ENCODE peak calls at places on chromosome 20, in seven cellular contexts. One of them, this sample, is unnamed.

GRCh38 chr20:53737404-53738038 is 143.9 kb upstream of the ZNF217 start:
- DNase-seq in GM23338: peak; percentile 22
- DNase-seq in hepatocyte: no peak
- DNase-seq in MM.1S: peak; percentile 10
- DNase-seq in PC-3: peak; percentile 29
- DNase-seq in GM23248: peak; percentile 50
- DNase-seq in HCT116: no peak
- DNase-seq in this sample: no peak

GRCh38 chr20:50373674-50374286 is 136.4 kb upstream of the PTPN1 start:
- DNase-seq in GM23338: peak; percentile 31
- DNase-seq in hepatocyte: no peak
- DNase-seq in MM.1S: no peak
- DNase-seq in PC-3: peak; percentile 87
- DNase-seq in GM23248: peak; percentile 49
- DNase-seq in HCT116: no peak
- DNase-seq in this sample: no peak

GRCh38 chr20:6814945-6815344 is 47.5 kb downstream of the BMP2 start:
- DNase-seq in GM23338: peak; percentile 45
- DNase-seq in hepatocyte: no peak
- DNase-seq in MM.1S: no peak
- DNase-seq in PC-3: no peak
- DNase-seq in GM23248: no peak
- DNase-seq in HCT116: no peak
- DNase-seq in this sample: no peak

GRCh38 chr20:1034420-1034799 is 32.3 kb upstream of the RSPO4 start:
- DNase-seq in GM23338: no peak
- DNase-seq in hepatocyte: no peak
- DNase-seq in MM.1S: no peak
- DNase-seq in PC-3: no peak
- DNase-seq in GM23248: peak; percentile 12
- DNase-seq in HCT116: no peak
- DNase-seq in this sample: no peak

GRCh38 chr20:35991142-35991771 is 22.9 kb downstream of the CNBD2 start:
- DNase-seq in GM23338: peak; percentile 59
- DNase-seq in hepatocyte: peak; percentile 44
- DNase-seq in MM.1S: peak; percentile 46
- DNase-seq in PC-3: peak; percentile 68
- DNase-seq in GM23248: peak; percentile 68
- DNase-seq in HCT116: peak; percentile 22
- DNase-seq in this sample: peak; percentile 42

GRCh38 chr20:41387433-41387832 is 20.8 kb upstream of the EMILIN3 start:
- DNase-seq in GM23338: peak; percentile 77
- DNase-seq in hepatocyte: peak; percentile 35
- DNase-seq in MM.1S: no peak
- DNase-seq in PC-3: no peak
- DNase-seq in GM23248: no peak
- DNase-seq in HCT116: no peak
- DNase-seq in this sample: peak; percentile 74

GRCh38 chr20:62725596-62726268 is 17.1 kb downstream of the NTSR1 start:
- DNase-seq in GM23338: no peak
- DNase-seq in hepatocyte: no peak
- DNase-seq in MM.1S: no peak
- DNase-seq in PC-3: no peak
- DNase-seq in GM23248: no peak
- DNase-seq in HCT116: no peak
- DNase-seq in this sample: no peak

GRCh38 chr20:59812286-59813125 is 120.9 kb downstream of the SYCP2 start:
- DNase-seq in GM23338: no peak
- DNase-seq in hepatocyte: no peak
- DNase-seq in MM.1S: no peak
- DNase-seq in PC-3: no peak
- DNase-seq in GM23248: no peak
- DNase-seq in HCT116: no peak
- DNase-seq in this sample: no peak

GRCh38 chr20:54023406-54023805 is 47.0 kb downstream of the BCAS1 start:
- DNase-seq in GM23338: no peak
- DNase-seq in hepatocyte: no peak
- DNase-seq in MM.1S: no peak
- DNase-seq in PC-3: no peak
- DNase-seq in GM23248: no peak
- DNase-seq in HCT116: no peak
- DNase-seq in this sample: no peak

GRCh38 chr20:64211874-64212658 is 43.5 kb upstream of the PCMTD2 start:
- DNase-seq in GM23338: no peak
- DNase-seq in hepatocyte: no peak
- DNase-seq in MM.1S: no peak
- DNase-seq in PC-3: no peak
- DNase-seq in GM23248: no peak
- DNase-seq in HCT116: no peak
- DNase-seq in this sample: no peak

GRCh38 chr20:64209148-64209547 is 44.9 kb downstream of the MYT1 start:
- DNase-seq in GM23338: no peak
- DNase-seq in hepatocyte: no peak
- DNase-seq in MM.1S: no peak
- DNase-seq in PC-3: no peak
- DNase-seq in GM23248: no peak
- DNase-seq in HCT116: no peak
- DNase-seq in this sample: no peak

GRCh38 chr20:64212750-64213149 is 42.8 kb upstream of the PCMTD2 start:
- DNase-seq in GM23338: no peak
- DNase-seq in hepatocyte: peak; percentile 61
- DNase-seq in MM.1S: no peak
- DNase-seq in PC-3: no peak
- DNase-seq in GM23248: peak; percentile 79
- DNase-seq in HCT116: no peak
- DNase-seq in this sample: no peak

GRCh38 chr20:64207641-64208590 is 43.7 kb downstream of the MYT1 start:
- DNase-seq in GM23338: no peak
- DNase-seq in hepatocyte: no peak
- DNase-seq in MM.1S: no peak
- DNase-seq in PC-3: no peak
- DNase-seq in GM23248: no peak
- DNase-seq in HCT116: no peak
- DNase-seq in this sample: no peak

DNA sequence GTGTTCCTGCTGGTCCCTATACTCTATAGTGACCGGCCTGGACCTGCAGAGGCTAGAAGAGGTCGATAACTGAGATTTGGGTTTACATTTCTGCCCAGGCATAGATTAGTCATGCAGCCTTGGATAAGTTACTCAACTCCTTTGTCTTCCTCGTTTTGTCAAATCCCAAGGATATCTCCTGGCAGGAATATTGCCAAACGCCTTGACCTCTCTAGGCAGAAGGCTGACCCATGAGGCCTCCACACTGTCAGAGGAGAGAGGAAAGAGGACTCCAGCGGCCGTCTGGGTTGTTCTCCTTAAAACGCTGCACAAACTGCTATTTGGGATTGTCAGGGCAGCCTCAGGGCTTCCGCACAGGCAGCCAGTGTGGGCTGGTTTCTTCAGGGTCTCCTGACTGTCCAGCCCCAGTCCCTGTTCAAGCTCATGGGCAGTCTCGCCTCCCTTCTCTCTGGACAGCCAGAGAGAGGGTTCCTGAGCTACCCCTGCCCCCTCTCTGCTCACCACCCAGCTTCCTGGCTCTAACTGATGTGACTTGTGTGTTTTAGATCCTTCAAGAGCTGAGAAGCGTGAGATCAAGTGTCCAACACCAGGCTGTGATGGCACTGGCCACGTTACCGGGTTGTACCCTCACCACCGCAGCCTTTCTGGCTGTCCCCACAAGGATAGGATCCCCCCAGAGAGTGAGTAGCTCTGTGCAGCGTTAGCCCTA is 44.7 kb upstream of the PCMTD2 start:
- DNase-seq in GM23338: no peak
- DNase-seq in hepatocyte: no peak
- DNase-seq in MM.1S: no peak
- DNase-seq in PC-3: no peak
- DNase-seq in GM23248: no peak
- DNase-seq in HCT116: no peak
- DNase-seq in this sample: no peak
- TF ChIP-seq EZH2phosphoT487 in GM23338: no peak
- TF ChIP-seq EZH2phosphoT487 in hepatocyte: no peak
- TF ChIP-seq EZH2phosphoT487 in MM.1S: no peak
- TF ChIP-seq EZH2phosphoT487 in PC-3: no peak
- TF ChIP-seq EZH2phosphoT487 in GM23248: no peak
- TF ChIP-seq EZH2phosphoT487 in HCT116: no peak
- TF ChIP-seq EZH2phosphoT487 in this sample: no peak

DNA sequence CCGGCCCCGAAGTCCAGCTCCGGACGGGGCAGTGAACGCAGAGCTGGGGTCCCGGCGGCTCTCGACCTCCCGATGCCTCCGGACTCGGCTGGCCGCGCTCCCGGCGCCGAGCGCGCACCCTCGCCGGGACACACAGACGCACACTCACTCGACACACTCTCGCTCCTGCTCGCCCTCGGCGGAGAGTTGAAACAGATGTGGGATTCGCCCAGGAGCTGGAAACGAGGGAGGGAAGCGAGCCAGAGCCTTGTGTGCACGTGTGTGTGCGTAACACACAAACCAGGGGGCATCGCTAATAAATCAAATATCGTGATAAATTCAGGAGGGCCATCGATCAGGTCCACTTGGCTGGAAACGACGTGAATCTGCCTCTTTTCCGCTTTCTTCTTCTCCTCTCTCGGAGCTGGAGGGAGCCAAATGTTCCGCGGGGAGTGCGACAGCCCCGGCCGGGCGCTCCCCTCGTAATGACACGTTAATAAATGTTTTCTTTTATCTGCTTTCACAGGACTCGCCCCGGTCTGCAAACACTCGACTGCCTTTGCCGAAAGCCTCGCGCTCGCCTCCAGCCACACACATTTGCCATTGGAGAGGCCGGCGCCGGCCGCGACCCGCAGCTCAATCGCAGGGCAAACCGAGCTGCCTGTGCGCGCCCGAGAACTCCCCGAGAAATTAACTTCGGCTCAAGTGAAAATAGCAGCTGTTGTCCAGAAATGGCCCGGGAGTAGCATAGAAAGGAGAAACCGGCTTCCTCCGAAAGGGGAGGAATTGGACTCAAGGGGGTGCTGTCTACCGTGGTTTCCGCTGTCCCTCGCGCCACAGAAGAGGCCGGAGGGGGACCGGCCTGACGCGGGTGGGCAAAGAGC is 850 bp upstream of the SULF2 start:
- DNase-seq in GM23338: peak; percentile 77
- DNase-seq in hepatocyte: peak; percentile 87
- DNase-seq in MM.1S: peak; percentile 88
- DNase-seq in PC-3: peak; percentile 90
- DNase-seq in GM23248: peak; percentile 84
- DNase-seq in HCT116: peak; percentile 64
- DNase-seq in this sample: peak; percentile 88
- TF ChIP-seq EZH2 in GM23338: peak; percentile 65
- TF ChIP-seq EZH2 in hepatocyte: no peak
- TF ChIP-seq EZH2 in MM.1S: no peak
- TF ChIP-seq EZH2 in PC-3: no peak
- TF ChIP-seq EZH2 in GM23248: peak; percentile 52
- TF ChIP-seq EZH2 in HCT116: no peak
- TF ChIP-seq EZH2 in this sample: no peak

GRCh38 chr20:46709459-46710148 is at the start of gene SLC2A10:
- DNase-seq in GM23338: peak; percentile 80
- DNase-seq in hepatocyte: peak; percentile 86
- DNase-seq in MM.1S: no peak
- DNase-seq in PC-3: peak; percentile 60
- DNase-seq in GM23248: peak; percentile 86
- DNase-seq in HCT116: no peak
- DNase-seq in this sample: peak; percentile 77
- H2AFZ ChIP-seq in GM23338: peak within 1 kb of the TSS; percentile 92
- H2AFZ ChIP-seq in hepatocyte: peak within 1 kb of the TSS; percentile 97
- H2AFZ ChIP-seq in MM.1S: peak within 1 kb of the TSS; percentile 68
- H2AFZ ChIP-seq in PC-3: peak within 1 kb of the TSS; percentile 97
- H2AFZ ChIP-seq in GM23248: peak within 1 kb of the TSS; percentile 88
- H2AFZ ChIP-seq in HCT116: no peak within 1 kb of the TSS
- H2AFZ ChIP-seq in this sample: peak within 1 kb of the TSS; percentile 91

DNA sequence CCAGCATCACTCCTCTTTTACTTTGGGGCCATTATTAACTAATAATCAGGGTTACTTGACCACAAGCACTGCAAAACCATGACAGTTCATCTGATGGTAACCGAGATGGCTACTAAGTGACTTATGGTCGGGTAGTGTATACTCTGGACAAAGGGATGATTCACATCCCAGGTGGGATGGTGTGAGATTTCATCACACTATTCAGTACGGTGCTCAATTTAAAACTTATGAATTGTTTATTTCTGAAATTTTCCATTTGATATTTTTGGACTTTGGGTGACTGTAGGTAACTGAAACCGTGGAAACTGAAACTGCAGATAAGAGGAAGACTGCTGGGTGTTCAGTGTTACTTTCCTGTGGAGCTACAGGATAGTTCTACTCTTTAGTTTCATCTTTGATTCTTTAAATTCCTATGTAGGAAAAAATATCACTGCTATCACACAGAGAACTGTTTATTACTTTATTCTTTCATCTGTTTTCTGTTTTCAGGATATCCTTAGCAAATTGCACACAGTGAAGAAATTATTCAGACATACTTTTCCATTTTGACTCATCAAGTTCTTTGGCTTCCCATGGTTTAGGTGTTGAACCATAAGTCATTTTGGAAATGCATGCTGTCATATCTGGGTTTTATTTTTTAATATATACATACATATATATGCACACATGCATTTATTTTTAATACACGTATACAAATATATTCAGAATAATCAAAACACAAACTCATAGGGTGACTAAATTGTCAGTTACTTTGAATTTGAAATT is 59.1 kb upstream of the C20orf144 start:
- DNase-seq in GM23338: no peak
- DNase-seq in hepatocyte: no peak
- DNase-seq in MM.1S: peak; percentile 52
- DNase-seq in PC-3: no peak
- DNase-seq in GM23248: peak; percentile 10
- DNase-seq in HCT116: no peak
- DNase-seq in this sample: no peak
- TF ChIP-seq EZH2phosphoT487 in GM23338: no peak
- TF ChIP-seq EZH2phosphoT487 in hepatocyte: no peak
- TF ChIP-seq EZH2phosphoT487 in MM.1S: no peak
- TF ChIP-seq EZH2phosphoT487 in PC-3: no peak
- TF ChIP-seq EZH2phosphoT487 in GM23248: no peak
- TF ChIP-seq EZH2phosphoT487 in HCT116: no peak
- TF ChIP-seq EZH2phosphoT487 in this sample: no peak

DNA sequence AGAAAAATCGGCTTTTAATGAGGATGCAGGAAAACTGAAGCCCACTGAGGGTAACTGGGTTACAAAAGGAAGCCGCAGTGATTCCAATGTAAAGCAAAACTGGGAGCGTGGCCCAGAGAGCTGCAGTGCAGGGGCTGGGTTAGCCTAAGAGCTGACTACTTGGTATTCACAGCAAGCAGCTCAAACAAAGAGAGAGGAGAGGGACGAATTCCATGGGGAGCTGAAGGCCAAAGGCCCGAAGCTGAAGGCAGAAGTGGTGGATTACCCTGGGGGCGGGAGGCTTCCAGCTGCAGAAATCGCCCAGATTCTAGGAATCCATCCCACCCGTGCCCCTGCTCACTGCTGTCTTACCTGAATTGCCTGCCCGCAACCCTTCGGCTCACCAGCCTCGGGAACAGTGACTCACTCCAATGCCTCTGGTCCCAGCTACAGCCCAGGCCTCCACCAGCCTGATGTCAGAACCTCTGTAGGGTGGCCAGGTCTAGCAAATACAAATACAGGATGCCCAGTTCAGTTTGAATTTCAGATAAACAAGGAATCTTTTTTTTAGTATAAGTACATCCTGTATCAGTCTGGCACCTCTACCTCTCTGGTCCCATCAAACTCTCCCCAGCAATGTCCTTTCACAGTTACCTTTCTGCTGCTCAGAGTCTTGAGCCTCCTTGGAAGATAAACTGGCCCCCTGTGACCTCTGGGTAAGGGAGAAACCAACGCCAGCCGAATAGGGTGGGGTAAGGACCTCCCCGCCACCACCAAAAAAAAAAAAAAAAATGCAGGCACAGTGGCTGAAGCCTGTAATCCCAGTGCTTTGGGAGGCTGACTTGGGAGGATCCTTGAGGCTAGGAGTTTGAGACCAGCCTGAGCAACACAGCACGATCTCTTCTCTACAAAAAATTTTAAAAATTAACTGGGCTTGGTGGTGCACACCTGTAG is 14.6 kb upstream of the ZMYND8 start:
- DNase-seq in GM23338: peak; percentile 81
- DNase-seq in hepatocyte: no peak
- DNase-seq in MM.1S: no peak
- DNase-seq in PC-3: peak; percentile 26
- DNase-seq in GM23248: no peak
- DNase-seq in HCT116: no peak
- DNase-seq in this sample: peak; percentile 63
- TF ChIP-seq EZH2 in GM23338: no peak
- TF ChIP-seq EZH2 in hepatocyte: no peak
- TF ChIP-seq EZH2 in MM.1S: no peak
- TF ChIP-seq EZH2 in PC-3: no peak
- TF ChIP-seq EZH2 in GM23248: no peak
- TF ChIP-seq EZH2 in HCT116: no peak
- TF ChIP-seq EZH2 in this sample: no peak